ENCODE peak calls at places on chromosomes 13 and 19, in five cellular contexts. G is SJSA1; F is lower lobe of right lung; Y is CD4-positive, alpha-beta memory T cell; Z is IMR-90. X is an unnamed sample.

GRCh38 chr13:96093296-96094006 is 3.5 kb downstream of the HS6ST3 start:
- DNase-seq in F (no peak), G (no peak), Z (no peak), Y (no peak), X (no peak)

GRCh38 chr19:50320596-50320995 is 8.6 kb downstream of the KCNC3 start:
- DNase-seq in Z (no peak), F (no peak), G (no peak), Y (no peak), X (no peak)

GRCh38 chr13:107117327-107118012 is 549.5 kb upstream of the ARGLU1 start:
- DNase-seq in F (no peak), Y (no peak), G (no peak), Z (peak; percentile 50), X (no peak)

GRCh38 chr19:23415034-23415433 is 19.8 kb upstream of the ZNF91 start:
- DNase-seq in F (no peak), G (no peak), Z (no peak), Y (no peak), X (no peak)

GRCh38 chr19:10013316-10013715 is at the start of gene RDH8:
- DNase-seq in G (no peak), Z (no peak), Y (no peak), F (no peak), X (no peak)

GRCh38 chr13:101621099-101621498 is 168.6 kb downstream of the ITGBL1 start:
- DNase-seq in F (no peak), G (no peak), Y (no peak), Z (no peak), X (no peak)

GRCh38 chr13:35554972-35555623 is 78.6 kb upstream of the MAB21L1 start:
- DNase-seq in F (no peak), Y (no peak), Z (no peak), G (no peak), X (no peak)

GRCh38 chr13:48125794-48126228 is 30.9 kb upstream of the MED4 start:
- DNase-seq in Y (no peak), F (no peak), Z (no peak), G (no peak), X (no peak)

DNA sequence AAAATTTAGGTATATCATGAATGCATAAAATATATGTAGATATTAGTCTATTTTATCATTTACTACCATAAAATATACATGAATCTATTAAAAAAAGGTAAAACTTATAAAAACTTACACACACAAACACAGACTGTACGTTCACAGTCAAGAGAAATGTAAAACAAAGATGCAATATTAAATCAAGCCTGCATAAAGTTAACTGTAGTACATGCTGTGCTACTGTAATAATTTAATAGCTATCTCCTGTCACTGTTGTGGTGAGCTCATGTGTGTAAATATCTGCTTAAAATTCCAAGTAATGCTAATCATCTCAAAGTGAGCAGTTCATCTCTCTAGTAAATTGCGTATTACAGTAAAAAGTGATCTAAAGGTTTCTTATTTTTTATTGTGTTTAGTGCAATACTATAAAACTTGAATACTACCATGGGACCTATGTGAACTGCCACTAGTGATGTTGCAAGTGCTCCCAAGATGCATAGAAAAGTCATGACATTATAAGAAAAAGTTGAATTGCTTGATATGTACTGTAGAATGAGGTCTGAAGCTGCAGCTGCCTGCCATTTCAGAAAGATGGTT is 762 bp upstream of the ZNF233 start:
- DNase-seq in G (no peak), Z (no peak), Y (no peak), F (no peak), X (no peak)
- H3K9me3 ChIP-seq in G (peaks cover 4% of the 10 kb centered on the region), Z (peaks cover 21% of the 10 kb centered on the region), Y (no peaks in the 10 kb centered on the region), F (peaks cover 83% of the 10 kb centered on the region), X (peaks cover 30% of the 10 kb centered on the region)

GRCh38 chr13:110125157-110125556 is 181.8 kb downstream of the COL4A1 start:
- DNase-seq in Y (no peak), G (no peak), Z (no peak), F (no peak), X (no peak)

GRCh38 chr13:110123041-110123809 is 183.7 kb downstream of the COL4A1 start:
- DNase-seq in F (no peak), Y (no peak), G (peak; percentile 44), Z (no peak), X (no peak)

GRCh38 chr13:110126391-110126961 is 180.5 kb downstream of the COL4A1 start:
- DNase-seq in F (no peak), Y (no peak), G (peak; percentile 90), Z (peak; percentile 98), X (no peak)

GRCh38 chr13:110125613-110126272 is 181.2 kb downstream of the COL4A1 start:
- DNase-seq in Y (no peak), F (no peak), Z (no peak), G (no peak), X (no peak)

GRCh38 chr13:110124201-110124600 is 182.8 kb downstream of the COL4A1 start:
- DNase-seq in Y (no peak), F (no peak), G (no peak), Z (no peak), X (no peak)
- H3K9me3 ChIP-seq in Y (no peaks in the 10 kb centered on the region), F (no peaks in the 10 kb centered on the region), G (no peaks in the 10 kb centered on the region), Z (no peaks in the 10 kb centered on the region), X (no peaks in the 10 kb centered on the region)

DNA sequence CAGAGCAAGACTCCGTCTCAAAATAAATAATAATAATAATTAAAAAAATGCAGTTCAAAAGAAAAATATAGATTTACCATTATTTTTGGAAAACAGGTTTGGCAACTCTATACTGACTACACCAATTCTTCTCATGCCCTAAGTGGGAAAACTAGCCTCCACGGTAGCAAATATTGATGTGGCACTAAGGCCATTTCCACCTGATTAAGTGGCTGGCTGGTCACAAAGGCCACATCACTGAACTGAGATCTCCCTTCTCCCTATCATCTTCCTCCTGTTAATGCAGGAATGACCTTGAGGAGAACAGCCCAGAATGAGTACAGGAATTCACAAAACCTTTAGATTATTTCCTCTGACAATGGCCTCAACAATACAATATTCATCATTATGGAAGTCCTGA is 18.6 kb downstream of the ZNF814 start:
- DNase-seq in Y (no peak), G (no peak), F (no peak), Z (no peak), X (no peak)
- H3K9me3 ChIP-seq in Y (peaks cover 5% of the 10 kb centered on the region), G (peaks cover 34% of the 10 kb centered on the region), F (peaks cover 94% of the 10 kb centered on the region), Z (peaks cover 84% of the 10 kb centered on the region), X (peaks cover 63% of the 10 kb centered on the region)

DNA sequence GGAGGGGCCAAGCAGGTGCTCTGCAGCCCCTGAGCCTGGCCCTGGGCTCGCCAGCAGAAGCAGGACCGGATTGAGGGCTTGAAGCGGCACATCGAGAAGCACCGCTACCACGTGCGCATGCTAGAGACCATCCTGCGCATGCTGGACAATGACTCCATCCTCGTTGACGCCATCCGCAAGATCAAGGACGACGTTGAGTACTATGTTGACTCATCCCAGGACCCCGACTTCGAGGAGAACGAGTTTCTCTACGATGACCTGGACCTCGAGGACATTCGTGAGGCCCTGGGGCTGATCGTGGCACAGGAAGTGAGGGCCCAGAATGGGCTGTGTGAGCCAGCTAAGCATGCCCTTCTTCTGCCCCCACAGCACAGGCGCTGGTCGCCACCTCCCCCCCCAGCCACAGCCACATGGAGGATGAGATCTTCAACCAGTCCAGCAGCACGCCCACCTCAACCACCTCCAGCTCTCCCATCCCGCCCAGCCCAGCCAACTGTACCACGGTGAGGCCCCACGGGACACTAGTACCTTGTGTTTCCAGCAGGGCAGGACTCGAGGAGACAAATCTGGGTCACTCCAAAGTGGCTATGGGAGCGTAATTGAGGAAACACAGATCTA is 8.1 kb downstream of the CNOT3 start:
- DNase-seq in Z (no peak), F (no peak), Y (no peak), G (no peak), X (no peak)
- H3K9me3 ChIP-seq in Z (no peaks in the 10 kb centered on the region), F (no peaks in the 10 kb centered on the region), Y (no peaks in the 10 kb centered on the region), G (no peaks in the 10 kb centered on the region), X (no peaks in the 10 kb centered on the region)

X was measured in Karpas-422.